ENCODE peak calls at places on chromosomes 4 and X, in ten cellular contexts. One of them, this sample, is unnamed.

GRCh38 chrX:46433892-46434291 is 111.3 kb downstream of the ZNF674 start:
- DNase-seq in spleen: no peak
- DNase-seq in H9: no peak
- DNase-seq in cardiac muscle cell: no peak
- DNase-seq in breast epithelium: no peak
- DNase-seq in K562: no peak
- DNase-seq in BJ: no peak
- DNase-seq in AG09309: no peak
- DNase-seq in AG04450: peak; percentile 11
- DNase-seq in neural progenitor cell: no peak
- DNase-seq in this sample: no peak

GRCh38 chrX:131424895-131425294 is 119.0 kb upstream of the OR13H1 start:
- DNase-seq in spleen: no peak
- DNase-seq in AG09309: no peak
- DNase-seq in K562: no peak
- DNase-seq in breast epithelium: no peak
- DNase-seq in H9: no peak
- DNase-seq in BJ: no peak
- DNase-seq in neural progenitor cell: no peak
- DNase-seq in cardiac muscle cell: no peak
- DNase-seq in AG04450: no peak
- DNase-seq in this sample: no peak

GRCh38 chrX:2283111-2283847 is 217.5 kb downstream of the DHRSX start:
- DNase-seq in AG09309: no peak
- DNase-seq in cardiac muscle cell: no peak
- DNase-seq in BJ: no peak
- DNase-seq in AG04450: no peak
- DNase-seq in H9: no peak
- DNase-seq in breast epithelium: no peak
- DNase-seq in spleen: no peak
- DNase-seq in neural progenitor cell: no peak
- DNase-seq in K562: no peak
- DNase-seq in this sample: no peak

GRCh38 chrX:13742397-13743176 is 8.0 kb downstream of the OFD1 start:
- DNase-seq in BJ: no peak
- DNase-seq in spleen: no peak
- DNase-seq in AG04450: no peak
- DNase-seq in breast epithelium: no peak
- DNase-seq in H9: no peak
- DNase-seq in K562: no peak
- DNase-seq in AG09309: no peak
- DNase-seq in neural progenitor cell: no peak
- DNase-seq in cardiac muscle cell: no peak
- DNase-seq in this sample: no peak

GRCh38 chr4:123587983-123588494 is 191.4 kb downstream of the SPRY1 start:
- DNase-seq in breast epithelium: no peak
- DNase-seq in neural progenitor cell: no peak
- DNase-seq in BJ: peak; percentile 83
- DNase-seq in AG04450: peak; percentile 80
- DNase-seq in H9: no peak
- DNase-seq in cardiac muscle cell: no peak
- DNase-seq in K562: no peak
- DNase-seq in spleen: no peak
- DNase-seq in AG09309: peak; percentile 87
- DNase-seq in this sample: peak; percentile 95

GRCh38 chrX:33207056-33207455 is 4.3 kb downstream of the DMD start:
- DNase-seq in BJ: no peak
- DNase-seq in AG04450: no peak
- DNase-seq in H9: no peak
- DNase-seq in AG09309: no peak
- DNase-seq in breast epithelium: no peak
- DNase-seq in neural progenitor cell: no peak
- DNase-seq in cardiac muscle cell: no peak
- DNase-seq in spleen: no peak
- DNase-seq in K562: no peak
- DNase-seq in this sample: no peak

GRCh38 chrX:100663651-100664050 is 19.7 kb downstream of the SRPX2 start:
- DNase-seq in cardiac muscle cell: no peak
- DNase-seq in BJ: no peak
- DNase-seq in neural progenitor cell: no peak
- DNase-seq in AG04450: no peak
- DNase-seq in spleen: no peak
- DNase-seq in K562: no peak
- DNase-seq in AG09309: no peak
- DNase-seq in breast epithelium: peak; percentile 30
- DNase-seq in H9: no peak
- DNase-seq in this sample: no peak

GRCh38 chrX:45756562-45756961 is 555.9 kb upstream of the DIPK2B start:
- DNase-seq in spleen: no peak
- DNase-seq in AG09309: no peak
- DNase-seq in neural progenitor cell: no peak
- DNase-seq in K562: no peak
- DNase-seq in AG04450: no peak
- DNase-seq in H9: no peak
- DNase-seq in BJ: no peak
- DNase-seq in cardiac muscle cell: no peak
- DNase-seq in breast epithelium: no peak
- DNase-seq in this sample: no peak

GRCh38 chr4:102543030-102543505 is 41.9 kb downstream of the NFKB1 start:
- DNase-seq in breast epithelium: no peak
- DNase-seq in H9: no peak
- DNase-seq in cardiac muscle cell: no peak
- DNase-seq in neural progenitor cell: no peak
- DNase-seq in AG09309: no peak
- DNase-seq in spleen: no peak
- DNase-seq in K562: no peak
- DNase-seq in AG04450: no peak
- DNase-seq in BJ: no peak
- DNase-seq in this sample: no peak

GRCh38 chr4:103498161-103499070 is 221.4 kb downstream of the TACR3 start:
- DNase-seq in spleen: peak; percentile 33
- DNase-seq in BJ: no peak
- DNase-seq in breast epithelium: no peak
- DNase-seq in AG09309: peak; percentile 33
- DNase-seq in cardiac muscle cell: no peak
- DNase-seq in AG04450: no peak
- DNase-seq in H9: no peak
- DNase-seq in K562: no peak
- DNase-seq in neural progenitor cell: no peak
- DNase-seq in this sample: peak; percentile 56

GRCh38 chr4:2537011-2537830 is 774 bp downstream of the FAM193A start:
- DNase-seq in AG04450: no peak
- DNase-seq in AG09309: no peak
- DNase-seq in breast epithelium: peak; percentile 24
- DNase-seq in neural progenitor cell: no peak
- DNase-seq in K562: peak; percentile 30
- DNase-seq in cardiac muscle cell: peak; percentile 62
- DNase-seq in spleen: peak; percentile 94
- DNase-seq in BJ: no peak
- DNase-seq in H9: peak; percentile 53
- DNase-seq in this sample: no peak

GRCh38 chr4:5568336-5568735 is 140.0 kb downstream of the EVC2 start:
- DNase-seq in cardiac muscle cell: no peak
- DNase-seq in breast epithelium: no peak
- DNase-seq in spleen: no peak
- DNase-seq in K562: no peak
- DNase-seq in AG09309: no peak
- DNase-seq in AG04450: no peak
- DNase-seq in H9: no peak
- DNase-seq in neural progenitor cell: no peak
- DNase-seq in BJ: no peak
- DNase-seq in this sample: no peak

GRCh38 chr4:3862640-3863420 is 96.6 kb downstream of the ADRA2C start:
- DNase-seq in K562: peak; percentile 47
- DNase-seq in AG04450: no peak
- DNase-seq in AG09309: no peak
- DNase-seq in BJ: no peak
- DNase-seq in spleen: peak; percentile 71
- DNase-seq in breast epithelium: no peak
- DNase-seq in neural progenitor cell: peak; percentile 83
- DNase-seq in cardiac muscle cell: no peak
- DNase-seq in H9: peak; percentile 97
- DNase-seq in this sample: no peak

GRCh38 chr4:155541716-155542115 is 124.9 kb upstream of the GUCY1A1 start:
- DNase-seq in breast epithelium: no peak
- DNase-seq in H9: no peak
- DNase-seq in AG09309: no peak
- DNase-seq in BJ: no peak
- DNase-seq in spleen: no peak
- DNase-seq in AG04450: no peak
- DNase-seq in neural progenitor cell: no peak
- DNase-seq in K562: no peak
- DNase-seq in cardiac muscle cell: no peak
- DNase-seq in this sample: no peak

GRCh38 chrX:65607070-65607742 is 60.2 kb upstream of the MSN start:
- DNase-seq in K562: no peak
- DNase-seq in BJ: no peak
- DNase-seq in AG04450: no peak
- DNase-seq in spleen: no peak
- DNase-seq in H9: no peak
- DNase-seq in breast epithelium: no peak
- DNase-seq in AG09309: no peak
- DNase-seq in neural progenitor cell: no peak
- DNase-seq in cardiac muscle cell: no peak
- DNase-seq in this sample: no peak

GRCh38 chr4:112526061-112526460 is 10.1 kb upstream of the NEUROG2 start:
- DNase-seq in K562: no peak
- DNase-seq in AG04450: no peak
- DNase-seq in breast epithelium: no peak
- DNase-seq in BJ: peak; percentile 16
- DNase-seq in AG09309: no peak
- DNase-seq in cardiac muscle cell: no peak
- DNase-seq in spleen: no peak
- DNase-seq in neural progenitor cell: no peak
- DNase-seq in H9: no peak
- DNase-seq in this sample: no peak

GRCh38 chr4:15656038-15656470 is 897 bp upstream of the FBXL5 start:
- DNase-seq in AG04450: no peak
- DNase-seq in K562: no peak
- DNase-seq in AG09309: no peak
- DNase-seq in neural progenitor cell: peak; percentile 13
- DNase-seq in BJ: no peak
- DNase-seq in breast epithelium: peak; percentile 31
- DNase-seq in cardiac muscle cell: no peak
- DNase-seq in H9: peak; percentile 72
- DNase-seq in spleen: no peak
- DNase-seq in this sample: no peak

GRCh38 chr4:144757969-144758368 is 112.0 kb downstream of the HHIP start:
- DNase-seq in breast epithelium: no peak
- DNase-seq in AG09309: no peak
- DNase-seq in cardiac muscle cell: no peak
- DNase-seq in H9: no peak
- DNase-seq in spleen: no peak
- DNase-seq in K562: no peak
- DNase-seq in AG04450: no peak
- DNase-seq in BJ: no peak
- DNase-seq in neural progenitor cell: no peak
- DNase-seq in this sample: no peak

GRCh38 chr4:1682860-1683259 is 1.3 kb downstream of the FAM53A start:
- DNase-seq in H9: no peak
- DNase-seq in breast epithelium: no peak
- DNase-seq in neural progenitor cell: peak; percentile 52
- DNase-seq in BJ: no peak
- DNase-seq in spleen: peak; percentile 61
- DNase-seq in cardiac muscle cell: no peak
- DNase-seq in AG09309: no peak
- DNase-seq in K562: no peak
- DNase-seq in AG04450: no peak
- DNase-seq in this sample: no peak

GRCh38 chrX:134512566-134512965 is 52.6 kb downstream of the HPRT1 start:
- DNase-seq in BJ: peak; percentile 30
- DNase-seq in H9: no peak
- DNase-seq in AG09309: no peak
- DNase-seq in neural progenitor cell: no peak
- DNase-seq in breast epithelium: no peak
- DNase-seq in spleen: no peak
- DNase-seq in cardiac muscle cell: no peak
- DNase-seq in AG04450: peak; percentile 61
- DNase-seq in K562: no peak
- DNase-seq in this sample: no peak

GRCh38 chr4:51932261-51932660 is 87.9 kb downstream of the LRRC66 start:
- DNase-seq in neural progenitor cell: no peak
- DNase-seq in AG09309: peak; percentile 81
- DNase-seq in AG04450: no peak
- DNase-seq in BJ: peak; percentile 26
- DNase-seq in K562: no peak
- DNase-seq in spleen: no peak
- DNase-seq in H9: no peak
- DNase-seq in breast epithelium: no peak
- DNase-seq in cardiac muscle cell: no peak
- DNase-seq in this sample: no peak

GRCh38 chrX:30661228-30661627 is 8.0 kb downstream of the GK start:
- DNase-seq in breast epithelium: no peak
- DNase-seq in cardiac muscle cell: no peak
- DNase-seq in K562: no peak
- DNase-seq in BJ: no peak
- DNase-seq in neural progenitor cell: no peak
- DNase-seq in AG04450: no peak
- DNase-seq in H9: no peak
- DNase-seq in spleen: no peak
- DNase-seq in AG09309: no peak
- DNase-seq in this sample: no peak
- TF ChIP-seq CTCF in breast epithelium: no peak
- TF ChIP-seq CTCF in cardiac muscle cell: no peak
- TF ChIP-seq CTCF in K562: no peak
- TF ChIP-seq CTCF in BJ: no peak
- TF ChIP-seq CTCF in neural progenitor cell: no peak
- TF ChIP-seq CTCF in AG04450: no peak
- TF ChIP-seq CTCF in H9: peak; percentile 16
- TF ChIP-seq CTCF in spleen: no peak
- TF ChIP-seq CTCF in AG09309: no peak
- TF ChIP-seq CTCF in this sample: no peak

GRCh38 chr4:128220286-128221235 is 67.1 kb downstream of the PGRMC2 start:
- DNase-seq in spleen: no peak
- DNase-seq in breast epithelium: no peak
- DNase-seq in AG04450: peak; percentile 21
- DNase-seq in H9: no peak
- DNase-seq in BJ: no peak
- DNase-seq in cardiac muscle cell: no peak
- DNase-seq in AG09309: peak; percentile 37
- DNase-seq in neural progenitor cell: no peak
- DNase-seq in K562: peak; percentile 15
- DNase-seq in this sample: no peak
- TF ChIP-seq CTCF in spleen: no peak
- TF ChIP-seq CTCF in breast epithelium: no peak
- TF ChIP-seq CTCF in AG04450: peak; percentile 41
- TF ChIP-seq CTCF in H9: peak; percentile 56
- TF ChIP-seq CTCF in BJ: peak; percentile 29
- TF ChIP-seq CTCF in cardiac muscle cell: peak; percentile 27
- TF ChIP-seq CTCF in AG09309: peak; percentile 36
- TF ChIP-seq CTCF in neural progenitor cell: peak; percentile 34
- TF ChIP-seq CTCF in K562: peak; percentile 46
- TF ChIP-seq CTCF in this sample: peak; percentile 15

GRCh38 chr4:157217708-157218107 is 2.8 kb upstream of the GRIA2 start:
- DNase-seq in neural progenitor cell: peak; percentile 35
- DNase-seq in AG09309: no peak
- DNase-seq in BJ: no peak
- DNase-seq in H9: no peak
- DNase-seq in cardiac muscle cell: peak; percentile 36
- DNase-seq in AG04450: no peak
- DNase-seq in spleen: no peak
- DNase-seq in K562: no peak
- DNase-seq in breast epithelium: no peak
- DNase-seq in this sample: no peak
- TF ChIP-seq CTCF in neural progenitor cell: peak; percentile 75
- TF ChIP-seq CTCF in AG09309: peak; percentile 47
- TF ChIP-seq CTCF in BJ: peak; percentile 58
- TF ChIP-seq CTCF in H9: peak; percentile 71
- TF ChIP-seq CTCF in cardiac muscle cell: peak; percentile 63
- TF ChIP-seq CTCF in AG04450: peak; percentile 61
- TF ChIP-seq CTCF in spleen: no peak
- TF ChIP-seq CTCF in K562: peak; percentile 15
- TF ChIP-seq CTCF in breast epithelium: no peak
- TF ChIP-seq CTCF in this sample: peak; percentile 50

GRCh38 chr4:181692965-181693364 is 550.2 kb upstream of the TENM3 start:
- DNase-seq in AG09309: no peak
- DNase-seq in K562: no peak
- DNase-seq in AG04450: no peak
- DNase-seq in neural progenitor cell: no peak
- DNase-seq in H9: no peak
- DNase-seq in cardiac muscle cell: no peak
- DNase-seq in breast epithelium: no peak
- DNase-seq in BJ: no peak
- DNase-seq in spleen: no peak
- DNase-seq in this sample: no peak
- TF ChIP-seq CTCF in AG09309: no peak
- TF ChIP-seq CTCF in K562: no peak
- TF ChIP-seq CTCF in AG04450: no peak
- TF ChIP-seq CTCF in neural progenitor cell: no peak
- TF ChIP-seq CTCF in H9: no peak
- TF ChIP-seq CTCF in cardiac muscle cell: no peak
- TF ChIP-seq CTCF in breast epithelium: no peak
- TF ChIP-seq CTCF in BJ: no peak
- TF ChIP-seq CTCF in spleen: no peak
- TF ChIP-seq CTCF in this sample: no peak

This sample was measured in AG09319.